ENCODE peak calls at places on chromosome 22, in five cellular contexts. E, U, G, D and H are unnamed samples.

GRCh38 chr22:25514436-25514835 is 50.0 kb upstream of the GRK3 start:
- DNase-seq in E (no peak), U (peak), G (no peak), D (no peak), H (peak)

GRCh38 chr22:30185129-30185528 is 61.4 kb downstream of the LIF start:
- DNase-seq in E (no peak), U (no peak), G (no peak), D (no peak), H (no peak)

GRCh38 chr22:25153961-25154685 is 45.5 kb upstream of the CRYBB3 start:
- DNase-seq in E (no peak), U (no peak), G (no peak), D (no peak), H (peak)

GRCh38 chr22:26342719-26343449 is 86.2 kb upstream of the ASPHD2 start:
- DNase-seq in E (no peak), U (no peak), G (no peak), D (no peak), H (no peak)

GRCh38 chr22:26763633-26764295 is 106.4 kb downstream of the MIAT start:
- DNase-seq in E (no peak), U (peak), G (no peak), D (peak), H (peak)

GRCh38 chr22:30742291-30743256 is 47.9 kb downstream of the OSBP2 start:
- DNase-seq in E (no peak), U (peak), G (no peak), D (no peak), H (peak)

GRCh38 chr22:45318558-45319318 is 9.0 kb downstream of the FAM118A start:
- DNase-seq in E (no peak), U (no peak), G (peak), D (no peak), H (no peak)

GRCh38 chr22:20013382-20013871 is 3.2 kb downstream of the ARVCF start:
- DNase-seq in E (peak), U (peak), G (no peak), D (peak), H (peak)

GRCh38 chr22:50139843-50140415 is 30.6 kb upstream of the PANX2 start:
- DNase-seq in E (no peak), U (no peak), G (no peak), D (peak), H (peak)

GRCh38 chr22:26916236-26916635 is 258.8 kb downstream of the MIAT start:
- DNase-seq in E (no peak), U (no peak), G (no peak), D (no peak), H (peak)

GRCh38 chr22:20011123-20011992 is 5.3 kb downstream of the ARVCF start:
- DNase-seq in E (no peak), U (no peak), G (no peak), D (no peak), H (no peak)

GRCh38 chr22:41636467-41636866 is 15.4 kb downstream of the XRCC6 start:
- DNase-seq in E (no peak), U (peak), G (no peak), D (no peak), H (peak)

GRCh38 chr22:47049078-47049609 is 286.7 kb downstream of the TBC1D22A start:
- DNase-seq in E (no peak), U (no peak), G (no peak), D (no peak), H (no peak)

GRCh38 chr22:33658775-33659174 is 261.5 kb downstream of the LARGE1 start:
- DNase-seq in E (no peak), U (no peak), G (no peak), D (no peak), H (no peak)

GRCh38 chr22:33472462-33473344 is 414.5 kb upstream of the SYN3 start:
- DNase-seq in E (no peak), U (no peak), G (no peak), D (no peak), H (no peak)

GRCh38 chr22:50530857-50531545 is 1.2 kb upstream of the TYMP start:
- DNase-seq in E (peak), U (peak), G (no peak), D (peak), H (peak)

GRCh38 chr22:23035557-23036277 is 34.6 kb upstream of the GNAZ start:
- DNase-seq in E (no peak), U (peak), G (no peak), D (no peak), H (no peak)

GRCh38 chr22:26045855-26046254 is 123.4 kb upstream of the SEZ6L start:
- DNase-seq in E (no peak), U (no peak), G (no peak), D (no peak), H (no peak)